ENCODE peak calls at places on chromosome 21, in ten cellular contexts. One of them, this sample, is unnamed.

GRCh38 chr21:35611752-35612151 is 448.6 kb downstream of the SETD4 start:
- DNase-seq in suprapubic skin: no peak
- DNase-seq in Panc1: no peak
- DNase-seq in prostate gland: no peak
- DNase-seq in HL-60: no peak
- DNase-seq in K562: no peak
- DNase-seq in SK-N-SH: no peak
- DNase-seq in GM12878: no peak
- DNase-seq in stomach: no peak
- DNase-seq in HepG2: no peak
- DNase-seq in this sample: no peak

GRCh38 chr21:15967661-15968060 is 237.9 kb downstream of the USP25 start:
- DNase-seq in suprapubic skin: no peak
- DNase-seq in Panc1: no peak
- DNase-seq in prostate gland: no peak
- DNase-seq in HL-60: no peak
- DNase-seq in K562: no peak
- DNase-seq in SK-N-SH: no peak
- DNase-seq in GM12878: no peak
- DNase-seq in stomach: no peak
- DNase-seq in HepG2: no peak
- DNase-seq in this sample: no peak

GRCh38 chr21:23541571-23541970 is 2065.7 kb downstream of the MRPL39 start:
- DNase-seq in suprapubic skin: no peak
- DNase-seq in Panc1: no peak
- DNase-seq in prostate gland: no peak
- DNase-seq in HL-60: no peak
- DNase-seq in K562: no peak
- DNase-seq in SK-N-SH: no peak
- DNase-seq in GM12878: no peak
- DNase-seq in stomach: no peak
- DNase-seq in HepG2: no peak
- DNase-seq in this sample: no peak

GRCh38 chr21:14716761-14717396 is 170.8 kb upstream of the SAMSN1 start:
- DNase-seq in suprapubic skin: no peak
- DNase-seq in Panc1: no peak
- DNase-seq in prostate gland: no peak
- DNase-seq in HL-60: no peak
- DNase-seq in K562: peak
- DNase-seq in SK-N-SH: no peak
- DNase-seq in GM12878: no peak
- DNase-seq in stomach: no peak
- DNase-seq in HepG2: no peak
- DNase-seq in this sample: no peak

GRCh38 chr21:31518580-31518979 is 140.9 kb upstream of the SOD1 start:
- DNase-seq in suprapubic skin: no peak
- DNase-seq in Panc1: no peak
- DNase-seq in prostate gland: no peak
- DNase-seq in HL-60: no peak
- DNase-seq in K562: no peak
- DNase-seq in SK-N-SH: no peak
- DNase-seq in GM12878: no peak
- DNase-seq in stomach: no peak
- DNase-seq in HepG2: no peak
- DNase-seq in this sample: no peak

GRCh38 chr21:17858764-17859163 is 39.6 kb upstream of the C21orf91 start:
- DNase-seq in suprapubic skin: no peak
- DNase-seq in Panc1: no peak
- DNase-seq in prostate gland: no peak
- DNase-seq in HL-60: no peak
- DNase-seq in K562: no peak
- DNase-seq in SK-N-SH: no peak
- DNase-seq in GM12878: no peak
- DNase-seq in stomach: no peak
- DNase-seq in HepG2: no peak
- DNase-seq in this sample: no peak

GRCh38 chr21:39319814-39320332 is 6.4 kb upstream of the BRWD1 start:
- DNase-seq in suprapubic skin: no peak
- DNase-seq in Panc1: no peak
- DNase-seq in prostate gland: no peak
- DNase-seq in HL-60: no peak
- DNase-seq in K562: peak
- DNase-seq in SK-N-SH: no peak
- DNase-seq in GM12878: no peak
- DNase-seq in stomach: no peak
- DNase-seq in HepG2: no peak
- DNase-seq in this sample: no peak

GRCh38 chr21:40254540-40255455 is 387.6 kb downstream of the PCP4 start:
- DNase-seq in suprapubic skin: no peak
- DNase-seq in Panc1: no peak
- DNase-seq in prostate gland: peak
- DNase-seq in HL-60: no peak
- DNase-seq in K562: no peak
- DNase-seq in SK-N-SH: peak
- DNase-seq in GM12878: no peak
- DNase-seq in stomach: no peak
- DNase-seq in HepG2: no peak
- DNase-seq in this sample: no peak

GRCh38 chr21:16085436-16085835 is 355.7 kb downstream of the USP25 start:
- DNase-seq in suprapubic skin: no peak
- DNase-seq in Panc1: no peak
- DNase-seq in prostate gland: no peak
- DNase-seq in HL-60: no peak
- DNase-seq in K562: no peak
- DNase-seq in SK-N-SH: no peak
- DNase-seq in GM12878: no peak
- DNase-seq in stomach: no peak
- DNase-seq in HepG2: no peak
- DNase-seq in this sample: no peak

GRCh38 chr21:17911628-17912027 is 92.5 kb upstream of the C21orf91 start:
- DNase-seq in suprapubic skin: no peak
- DNase-seq in Panc1: no peak
- DNase-seq in prostate gland: no peak
- DNase-seq in HL-60: no peak
- DNase-seq in K562: no peak
- DNase-seq in SK-N-SH: no peak
- DNase-seq in GM12878: no peak
- DNase-seq in stomach: no peak
- DNase-seq in HepG2: no peak
- DNase-seq in this sample: no peak

GRCh38 chr21:31974454-31974985 is 101.7 kb downstream of the HUNK start:
- DNase-seq in suprapubic skin: no peak
- DNase-seq in Panc1: no peak
- DNase-seq in prostate gland: no peak
- DNase-seq in HL-60: no peak
- DNase-seq in K562: no peak
- DNase-seq in SK-N-SH: no peak
- DNase-seq in GM12878: no peak
- DNase-seq in stomach: peak
- DNase-seq in HepG2: no peak
- DNase-seq in this sample: no peak

DNA sequence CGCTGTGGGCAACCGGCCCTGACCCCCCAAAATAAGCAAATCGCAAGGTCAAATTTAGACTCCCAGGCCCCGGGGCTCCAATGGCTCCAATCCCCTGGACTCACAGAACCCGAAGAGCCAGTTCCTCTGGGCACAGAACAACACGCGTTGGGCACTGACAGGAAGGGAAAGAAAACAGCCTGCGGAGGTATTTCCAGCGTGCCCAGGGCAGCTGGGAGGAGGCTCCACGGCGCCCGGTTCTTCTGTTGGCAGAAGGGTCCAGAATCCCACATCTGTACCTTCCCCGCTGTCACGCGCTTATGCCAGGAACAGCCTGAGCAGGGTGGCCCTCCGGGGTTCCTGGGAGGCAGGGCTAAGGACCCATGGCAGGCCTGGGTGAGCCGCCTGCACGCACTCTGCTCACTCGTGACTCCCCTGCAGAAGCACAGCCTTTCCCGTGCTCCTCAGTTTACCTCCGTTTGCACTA is 85.5 kb downstream of the RIPK4 start:
- DNase-seq in suprapubic skin: no peak
- DNase-seq in Panc1: no peak
- DNase-seq in prostate gland: peak
- DNase-seq in HL-60: no peak
- DNase-seq in K562: no peak
- DNase-seq in SK-N-SH: no peak
- DNase-seq in GM12878: no peak
- DNase-seq in stomach: peak
- DNase-seq in HepG2: no peak
- DNase-seq in this sample: no peak
- TF ChIP-seq POLR2AphosphoS5 in suprapubic skin: no peak
- TF ChIP-seq POLR2AphosphoS5 in Panc1: no peak
- TF ChIP-seq POLR2AphosphoS5 in prostate gland: peak
- TF ChIP-seq POLR2AphosphoS5 in HL-60: no peak
- TF ChIP-seq POLR2AphosphoS5 in K562: no peak
- TF ChIP-seq POLR2AphosphoS5 in SK-N-SH: no peak
- TF ChIP-seq POLR2AphosphoS5 in GM12878: no peak
- TF ChIP-seq POLR2AphosphoS5 in stomach: no peak
- TF ChIP-seq POLR2AphosphoS5 in HepG2: no peak
- TF ChIP-seq POLR2AphosphoS5 in this sample: no peak

DNA sequence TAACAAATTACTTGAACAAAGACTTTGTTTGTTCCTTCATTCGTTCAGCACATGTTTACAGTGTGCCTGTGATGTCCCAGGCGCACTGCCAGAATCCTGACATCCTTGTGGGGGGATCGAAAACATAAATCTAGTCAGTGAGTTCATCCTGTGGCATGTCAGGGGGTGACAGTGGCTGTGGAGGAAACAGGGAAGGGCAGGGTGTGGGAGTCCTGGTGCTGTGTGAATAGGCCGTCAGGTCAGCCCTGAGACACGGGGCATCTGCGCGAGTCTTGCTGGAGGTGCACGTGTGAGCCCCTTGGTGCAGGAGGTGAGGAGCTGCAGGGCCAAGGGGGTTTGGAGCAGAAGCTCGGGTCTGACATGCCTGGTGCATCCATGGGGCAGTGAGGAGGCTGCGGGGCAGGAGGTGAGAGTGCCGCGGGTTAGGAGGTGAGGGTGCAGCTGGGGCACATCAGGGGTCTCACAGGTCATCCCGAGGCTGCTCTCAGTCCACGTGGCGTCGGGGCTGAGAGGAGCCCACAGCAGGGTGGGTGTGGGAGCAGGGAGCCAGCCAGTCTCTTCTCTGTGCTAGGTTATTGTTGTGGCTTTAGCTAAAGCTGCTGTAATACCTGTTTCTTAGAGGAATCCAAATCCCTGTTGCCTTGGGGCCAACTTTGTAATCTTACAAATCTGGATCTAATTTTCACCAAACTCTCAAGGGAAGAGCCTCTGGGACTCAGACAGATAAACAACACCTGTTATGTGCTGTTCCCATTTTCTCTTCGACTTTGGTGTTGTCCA is 93.4 kb downstream of the PCBP3 start:
- DNase-seq in suprapubic skin: no peak
- DNase-seq in Panc1: no peak
- DNase-seq in prostate gland: no peak
- DNase-seq in HL-60: no peak
- DNase-seq in K562: no peak
- DNase-seq in SK-N-SH: no peak
- DNase-seq in GM12878: no peak
- DNase-seq in stomach: no peak
- DNase-seq in HepG2: no peak
- DNase-seq in this sample: no peak
- H3K4me3 ChIP-seq in suprapubic skin: no peak
- H3K4me3 ChIP-seq in Panc1: no peak
- H3K4me3 ChIP-seq in prostate gland: no peak
- H3K4me3 ChIP-seq in HL-60: no peak
- H3K4me3 ChIP-seq in K562: no peak
- H3K4me3 ChIP-seq in SK-N-SH: no peak
- H3K4me3 ChIP-seq in GM12878: no peak
- H3K4me3 ChIP-seq in stomach: no peak
- H3K4me3 ChIP-seq in HepG2: no peak
- H3K4me3 ChIP-seq in this sample: no peak

GRCh38 chr21:42991992-42992740 is 17.8 kb downstream of the PKNOX1 start:
- DNase-seq in suprapubic skin: no peak
- DNase-seq in Panc1: no peak
- DNase-seq in prostate gland: no peak
- DNase-seq in HL-60: peak
- DNase-seq in K562: peak
- DNase-seq in SK-N-SH: no peak
- DNase-seq in GM12878: no peak
- DNase-seq in stomach: no peak
- DNase-seq in HepG2: no peak
- DNase-seq in this sample: no peak
- TF ChIP-seq POLR2AphosphoS5 in suprapubic skin: no peak
- TF ChIP-seq POLR2AphosphoS5 in Panc1: no peak
- TF ChIP-seq POLR2AphosphoS5 in prostate gland: peak
- TF ChIP-seq POLR2AphosphoS5 in HL-60: no peak
- TF ChIP-seq POLR2AphosphoS5 in K562: no peak
- TF ChIP-seq POLR2AphosphoS5 in SK-N-SH: no peak
- TF ChIP-seq POLR2AphosphoS5 in GM12878: no peak
- TF ChIP-seq POLR2AphosphoS5 in stomach: peak
- TF ChIP-seq POLR2AphosphoS5 in HepG2: no peak
- TF ChIP-seq POLR2AphosphoS5 in this sample: no peak

DNA sequence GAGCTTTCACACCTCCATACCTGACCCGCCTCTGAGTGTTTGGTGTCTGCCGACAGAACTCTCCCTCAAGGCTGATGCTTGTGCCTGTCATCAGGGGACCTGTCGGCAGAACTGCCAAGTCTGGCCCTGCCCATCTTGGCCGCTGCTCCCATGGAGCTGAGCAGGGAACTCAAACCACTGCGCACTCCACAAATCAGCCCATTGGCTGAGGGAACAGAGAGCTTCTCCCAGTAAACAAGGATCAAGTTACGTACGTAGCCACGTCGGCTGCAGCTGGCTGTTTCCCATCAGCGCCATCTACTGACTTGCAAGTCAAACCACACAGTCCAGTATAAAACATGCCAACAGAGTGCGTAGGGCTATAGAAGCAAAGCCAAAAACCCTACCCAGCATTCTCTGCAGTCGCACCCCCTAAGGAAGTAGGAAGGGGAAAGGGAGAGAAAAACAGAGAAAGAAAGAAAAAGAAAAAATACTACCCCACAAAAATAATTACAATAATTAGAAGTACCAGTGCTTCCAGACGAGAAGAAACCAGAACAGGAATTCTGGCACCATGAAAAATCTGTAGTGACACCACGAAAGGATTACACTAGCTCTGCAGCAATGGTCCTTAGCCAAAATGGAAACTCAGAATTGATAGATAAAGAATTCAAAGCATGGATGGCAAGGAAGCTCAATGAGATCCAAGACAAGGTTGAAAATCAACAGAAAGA is 13.1 kb downstream of the KRTAP13-1 start:
- DNase-seq in suprapubic skin: no peak
- DNase-seq in Panc1: no peak
- DNase-seq in prostate gland: peak
- DNase-seq in HL-60: peak
- DNase-seq in K562: peak
- DNase-seq in SK-N-SH: peak
- DNase-seq in GM12878: no peak
- DNase-seq in stomach: peak
- DNase-seq in HepG2: peak
- DNase-seq in this sample: peak
- H3K4me3 ChIP-seq in suprapubic skin: no peak
- H3K4me3 ChIP-seq in Panc1: no peak
- H3K4me3 ChIP-seq in prostate gland: no peak
- H3K4me3 ChIP-seq in HL-60: no peak
- H3K4me3 ChIP-seq in K562: no peak
- H3K4me3 ChIP-seq in SK-N-SH: peak
- H3K4me3 ChIP-seq in GM12878: no peak
- H3K4me3 ChIP-seq in stomach: no peak
- H3K4me3 ChIP-seq in HepG2: no peak
- H3K4me3 ChIP-seq in this sample: peak

This sample was measured in SK-N-MC.